ENCODE peak calls at places on chromosome 6, in five cellular contexts. C is neural crest cell, S is GM20000, Z is endothelial cell, L is progenitor cell of endocrine pancreas. D is an unnamed sample.

GRCh38 chr6:136788069-136788902 is 4.0 kb downstream of the MAP3K5 start:
- DNase-seq in C (no peak), Z (no peak), L (no peak), S (no peak), D (peak; percentile 70)

GRCh38 chr6:33419580-33420492 is at the start of gene SYNGAP1:
- DNase-seq in L (no peak), S (no peak), Z (no peak), C (no peak), D (no peak)

GRCh38 chr6:101117397-101118185 is 236.5 kb upstream of the ASCC3 start:
- DNase-seq in C (no peak), S (no peak), Z (peak; percentile 12), L (no peak), D (no peak)

GRCh38 chr6:110951986-110952794 is 6.3 kb upstream of the GTF3C6 start:
- DNase-seq in C (no peak), L (no peak), S (no peak), Z (no peak), D (no peak)

GRCh38 chr6:80132942-80133517 is 26.6 kb downstream of the BCKDHB start:
- DNase-seq in L (no peak), S (no peak), Z (peak; percentile 44), C (peak; percentile 11), D (peak; percentile 30)

GRCh38 chr6:140905050-140905449 is 1227.7 kb upstream of the GJE1 start:
- DNase-seq in Z (no peak), C (no peak), L (no peak), S (no peak), D (no peak)

GRCh38 chr6:35017461-35018183 is 123.5 kb downstream of the TCP11 start:
- DNase-seq in S (no peak), L (no peak), C (no peak), Z (no peak), D (no peak)

GRCh38 chr6:16409531-16410441 is 171.4 kb downstream of the GMPR start:
- DNase-seq in Z (peak; percentile 55), C (peak; percentile 56), S (peak; percentile 63), L (peak; percentile 12), D (peak; percentile 82)

GRCh38 chr6:116561377-116562018 is 7.9 kb downstream of the CALHM4 start:
- DNase-seq in S (peak; percentile 66), L (peak; percentile 62), C (peak; percentile 70), Z (peak; percentile 75), D (peak; percentile 69)

GRCh38 chr6:40816601-40817000 is 222.4 kb downstream of the UNC5CL start:
- DNase-seq in S (no peak), L (no peak), Z (no peak), C (no peak), D (no peak)

GRCh38 chr6:41601248-41601549 is 37.1 kb upstream of the MDFI start:
- DNase-seq in L (no peak), C (no peak), Z (no peak), S (no peak), D (no peak)

GRCh38 chr6:111061493-111061892 is 25.8 kb upstream of the SLC16A10 start:
- DNase-seq in L (no peak), S (no peak), Z (no peak), C (no peak), D (no peak)

GRCh38 chr6:143575440-143575839 is 63.9 kb upstream of the FUCA2 start:
- DNase-seq in Z (peak; percentile 57), S (peak; percentile 73), L (peak; percentile 41), C (peak; percentile 61), D (peak; percentile 85)

GRCh38 chr6:13097454-13097853 is 230.9 kb downstream of the TBC1D7 start:
- DNase-seq in S (no peak), Z (no peak), L (no peak), C (no peak), D (no peak)

GRCh38 chr6:129212081-129212480 is 329.1 kb downstream of the LAMA2 start:
- DNase-seq in S (no peak), Z (no peak), C (no peak), L (no peak), D (no peak)

GRCh38 chr6:119467478-119468081 is 118.0 kb upstream of the MAN1A1 start:
- DNase-seq in S (no peak), L (no peak), Z (no peak), C (no peak), D (no peak)

GRCh38 chr6:112802154-112802553 is 455.0 kb downstream of the RFPL4B start:
- DNase-seq in C (no peak), S (no peak), Z (no peak), L (no peak), D (no peak)

GRCh38 chr6:142542704-142543233 is 241.0 kb downstream of the ADGRG6 start:
- DNase-seq in S (no peak), L (no peak), Z (no peak), C (no peak), D (no peak)

GRCh38 chr6:99711302-99711701 is 104.7 kb downstream of the PRDM13 start:
- DNase-seq in Z (no peak), L (no peak), C (no peak), S (no peak), D (no peak)

GRCh38 chr6:43359831-43360230 is 9.6 kb downstream of the ZNF318 start:
- DNase-seq in S (no peak), L (no peak), C (no peak), Z (no peak), D (no peak)

GRCh38 chr6:22025468-22026159 is 271.2 kb downstream of the PRL start:
- DNase-seq in L (no peak), Z (peak; percentile 35), S (peak; percentile 39), C (peak; percentile 11), D (peak; percentile 85)

GRCh38 chr6:100084301-100085161 is 90.5 kb upstream of the MCHR2 start:
- DNase-seq in Z (no peak), C (no peak), L (no peak), S (no peak), D (no peak)

GRCh38 chr6:97394160-97394748 is 111.2 kb upstream of the MMS22L start:
- DNase-seq in Z (peak; percentile 62), S (peak; percentile 54), C (peak; percentile 55), L (peak; percentile 21), D (peak; percentile 70)

GRCh38 chr6:74752303-74752702 is 453.6 kb downstream of the COL12A1 start:
- DNase-seq in L (no peak), S (no peak), Z (peak; percentile 12), C (no peak), D (no peak)
- TF ChIP-seq CTCF in L (no peak), S (no peak), Z (no peak), C (no peak), D (no peak)

GRCh38 chr6:44667668-44668390 is 280.3 kb downstream of the CDC5L start:
- DNase-seq in Z (peak; percentile 44), C (peak; percentile 36), S (no peak), L (peak; percentile 17), D (peak; percentile 63)
- TF ChIP-seq CTCF in Z (peak; percentile 60), C (peak; percentile 62), S (peak; percentile 50), L (peak; percentile 57), D (peak; percentile 88)

GRCh38 chr6:69487688-69488087 is 309.1 kb downstream of the LMBRD1 start:
- DNase-seq in Z (no peak), C (no peak), S (no peak), L (no peak), D (peak; percentile 3)
- TF ChIP-seq CTCF in Z (peak; percentile 91), C (peak; percentile 63), S (no peak), L (peak; percentile 53), D (peak; percentile 28)

GRCh38 chr6:85118233-85118632 is 331.6 kb upstream of the NT5E start:
- DNase-seq in S (no peak), Z (no peak), L (no peak), C (no peak), D (no peak)
- TF ChIP-seq CTCF in S (no peak), Z (no peak), L (peak; percentile 30), C (peak; percentile 30), D (no peak)

GRCh38 chr6:5260111-5260620 is 584 bp downstream of the LYRM4 start:
- DNase-seq in S (peak; percentile 85), C (peak; percentile 31), L (peak; percentile 41), Z (peak; percentile 58), D (peak; percentile 87)
- TF ChIP-seq CTCF in S (no peak), C (no peak), L (no peak), Z (no peak), D (no peak)

GRCh38 chr6:47161176-47161687 is 119.1 kb upstream of the ADGRF1 start:
- DNase-seq in L (no peak), Z (no peak), C (no peak), S (no peak), D (no peak)
- TF ChIP-seq CTCF in L (no peak), Z (no peak), C (no peak), S (no peak), D (no peak)

DNA sequence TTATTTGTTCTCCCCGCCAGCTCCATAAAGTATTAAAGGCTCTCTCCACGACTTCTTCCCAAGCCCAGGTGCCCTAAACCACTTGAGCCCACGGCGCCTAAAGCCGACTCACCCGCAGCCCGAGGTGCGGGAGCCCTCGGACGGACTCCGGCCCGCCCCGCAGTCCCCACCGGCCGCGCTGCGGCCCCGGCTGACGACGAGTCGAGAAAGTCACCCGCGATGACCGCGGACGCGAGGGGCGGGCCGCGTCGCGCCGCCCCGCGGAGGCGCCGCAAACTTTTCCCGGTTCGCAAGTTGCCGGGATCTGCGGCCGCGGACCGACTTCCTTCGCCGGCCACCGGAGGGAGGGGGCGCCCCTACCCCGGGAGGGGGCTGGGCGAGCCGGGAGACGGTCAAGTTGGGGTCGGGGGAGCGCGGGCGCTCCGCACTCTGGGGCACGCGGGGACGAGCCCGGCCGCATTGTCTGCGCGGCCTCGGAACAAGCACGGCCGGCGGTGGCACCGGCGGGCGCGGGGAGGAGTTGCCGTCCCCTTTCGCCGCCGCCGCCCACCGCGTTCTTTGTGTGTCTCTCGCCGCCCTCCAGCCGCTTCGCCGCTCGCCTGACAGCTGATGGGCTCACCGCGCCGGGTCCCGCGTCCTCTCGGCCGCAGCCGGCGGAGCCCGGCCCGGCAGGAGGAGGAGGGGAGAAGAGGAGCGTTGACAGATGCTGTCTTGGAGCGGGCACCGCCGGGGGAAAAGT is 131.5 kb downstream of the OGFRL1 start:
- DNase-seq in Z (peak; percentile 56), L (peak; percentile 46), C (no peak), S (peak; percentile 26), D (no peak)
- TF ChIP-seq CTCF in Z (no peak), L (peak; percentile 46), C (peak; percentile 45), S (no peak), D (no peak)

GRCh38 chr6:31474871-31475286 is 23.1 kb upstream of the MICB start:
- DNase-seq in Z (no peak), L (no peak), S (no peak), C (no peak), D (no peak)
- TF ChIP-seq CTCF in Z (peak; percentile 44), L (peak; percentile 32), S (peak; percentile 29), C (peak; percentile 37), D (peak; percentile 48)

D was measured in GM12865.